ENCODE peak calls at places on chromosomes 7 and 10, in seven cellular contexts. One of them, this sample, is unnamed.

GRCh38 chr10:110822708-110823291 is 48.9 kb upstream of the PDCD4 start:
- DNase-seq in endodermal cell: peak; percentile 91
- DNase-seq in cardiac muscle cell: no peak
- DNase-seq in A549: no peak
- DNase-seq in PC-3: no peak
- DNase-seq in heart right ventricle: no peak
- DNase-seq in uterus: no peak
- DNase-seq in this sample: no peak

GRCh38 chr7:46558482-46559193 is 637.6 kb upstream of the IGFBP3 start:
- DNase-seq in endodermal cell: no peak
- DNase-seq in cardiac muscle cell: peak; percentile 48
- DNase-seq in A549: peak; percentile 25
- DNase-seq in PC-3: peak; percentile 35
- DNase-seq in heart right ventricle: no peak
- DNase-seq in uterus: no peak
- DNase-seq in this sample: no peak

GRCh38 chr10:34031410-34031809 is 696.9 kb upstream of the NRP1 start:
- DNase-seq in endodermal cell: no peak
- DNase-seq in cardiac muscle cell: peak; percentile 88
- DNase-seq in A549: no peak
- DNase-seq in PC-3: peak; percentile 95
- DNase-seq in heart right ventricle: peak; percentile 19
- DNase-seq in uterus: peak; percentile 50
- DNase-seq in this sample: peak; percentile 95

GRCh38 chr7:30655096-30655970 is 26.9 kb downstream of the CRHR2 start:
- DNase-seq in endodermal cell: no peak
- DNase-seq in cardiac muscle cell: no peak
- DNase-seq in A549: no peak
- DNase-seq in PC-3: no peak
- DNase-seq in heart right ventricle: no peak
- DNase-seq in uterus: no peak
- DNase-seq in this sample: no peak

GRCh38 chr7:38858281-38858884 is 50.6 kb downstream of the VPS41 start:
- DNase-seq in endodermal cell: no peak
- DNase-seq in cardiac muscle cell: peak; percentile 21
- DNase-seq in A549: peak; percentile 22
- DNase-seq in PC-3: peak; percentile 53
- DNase-seq in heart right ventricle: no peak
- DNase-seq in uterus: no peak
- DNase-seq in this sample: no peak

GRCh38 chr7:111770116-111770515 is 207.8 kb upstream of the IMMP2L start:
- DNase-seq in endodermal cell: no peak
- DNase-seq in cardiac muscle cell: no peak
- DNase-seq in A549: no peak
- DNase-seq in PC-3: no peak
- DNase-seq in heart right ventricle: no peak
- DNase-seq in uterus: no peak
- DNase-seq in this sample: no peak

GRCh38 chr7:100682228-100682741 is 8.7 kb downstream of the GNB2 start:
- DNase-seq in endodermal cell: peak; percentile 56
- DNase-seq in cardiac muscle cell: no peak
- DNase-seq in A549: no peak
- DNase-seq in PC-3: peak; percentile 43
- DNase-seq in heart right ventricle: no peak
- DNase-seq in uterus: no peak
- DNase-seq in this sample: no peak

GRCh38 chr7:73984481-73985205 is 43.3 kb upstream of the ELN start:
- DNase-seq in endodermal cell: no peak
- DNase-seq in cardiac muscle cell: no peak
- DNase-seq in A549: no peak
- DNase-seq in PC-3: no peak
- DNase-seq in heart right ventricle: no peak
- DNase-seq in uterus: no peak
- DNase-seq in this sample: no peak

GRCh38 chr7:20596653-20597052 is 18.8 kb upstream of the ABCB5 start:
- DNase-seq in endodermal cell: no peak
- DNase-seq in cardiac muscle cell: peak; percentile 58
- DNase-seq in A549: no peak
- DNase-seq in PC-3: peak; percentile 93
- DNase-seq in heart right ventricle: no peak
- DNase-seq in uterus: no peak
- DNase-seq in this sample: no peak

GRCh38 chr10:71596127-71596526 is 123.5 kb downstream of the C10orf105 start:
- DNase-seq in endodermal cell: no peak
- DNase-seq in cardiac muscle cell: no peak
- DNase-seq in A549: no peak
- DNase-seq in PC-3: no peak
- DNase-seq in heart right ventricle: no peak
- DNase-seq in uterus: no peak
- DNase-seq in this sample: no peak

GRCh38 chr7:103524042-103524907 is 78.3 kb upstream of the SLC26A5 start:
- DNase-seq in endodermal cell: no peak
- DNase-seq in cardiac muscle cell: peak; percentile 55
- DNase-seq in A549: peak; percentile 45
- DNase-seq in PC-3: peak; percentile 66
- DNase-seq in heart right ventricle: no peak
- DNase-seq in uterus: no peak
- DNase-seq in this sample: no peak

GRCh38 chr10:22623624-22624263 is 90.6 kb downstream of the PIP4K2A start:
- DNase-seq in endodermal cell: no peak
- DNase-seq in cardiac muscle cell: no peak
- DNase-seq in A549: no peak
- DNase-seq in PC-3: no peak
- DNase-seq in heart right ventricle: no peak
- DNase-seq in uterus: no peak
- DNase-seq in this sample: no peak

GRCh38 chr7:144384555-144385245 is 18.8 kb downstream of the NOBOX start:
- DNase-seq in endodermal cell: peak; percentile 72
- DNase-seq in cardiac muscle cell: peak; percentile 55
- DNase-seq in A549: peak; percentile 45
- DNase-seq in PC-3: peak; percentile 4
- DNase-seq in heart right ventricle: no peak
- DNase-seq in uterus: no peak
- DNase-seq in this sample: no peak

GRCh38 chr10:31028076-31028475 is 3.6 kb downstream of the ZNF438 start:
- DNase-seq in endodermal cell: no peak
- DNase-seq in cardiac muscle cell: peak; percentile 46
- DNase-seq in A549: no peak
- DNase-seq in PC-3: no peak
- DNase-seq in heart right ventricle: no peak
- DNase-seq in uterus: no peak
- DNase-seq in this sample: no peak

GRCh38 chr7:121076350-121077164 is 88.0 kb downstream of the CPED1 start:
- DNase-seq in endodermal cell: no peak
- DNase-seq in cardiac muscle cell: peak; percentile 62
- DNase-seq in A549: no peak
- DNase-seq in PC-3: peak; percentile 75
- DNase-seq in heart right ventricle: no peak
- DNase-seq in uterus: no peak
- DNase-seq in this sample: no peak

GRCh38 chr7:42913591-42913990 is 1.7 kb upstream of the C7orf25 start:
- DNase-seq in endodermal cell: no peak
- DNase-seq in cardiac muscle cell: peak; percentile 96
- DNase-seq in A549: no peak
- DNase-seq in PC-3: no peak
- DNase-seq in heart right ventricle: no peak
- DNase-seq in uterus: no peak
- DNase-seq in this sample: no peak

GRCh38 chr7:50206521-50207250 is 97.8 kb upstream of the IKZF1 start:
- DNase-seq in endodermal cell: peak; percentile 37
- DNase-seq in cardiac muscle cell: no peak
- DNase-seq in A549: no peak
- DNase-seq in PC-3: no peak
- DNase-seq in heart right ventricle: no peak
- DNase-seq in uterus: no peak
- DNase-seq in this sample: peak; percentile 83

GRCh38 chr7:55554055-55554454 is 18.2 kb downstream of the VOPP1 start:
- DNase-seq in endodermal cell: no peak
- DNase-seq in cardiac muscle cell: no peak
- DNase-seq in A549: no peak
- DNase-seq in PC-3: no peak
- DNase-seq in heart right ventricle: no peak
- DNase-seq in uterus: no peak
- DNase-seq in this sample: no peak

GRCh38 chr7:42792841-42793240 is 119.0 kb downstream of the C7orf25 start:
- DNase-seq in endodermal cell: no peak
- DNase-seq in cardiac muscle cell: no peak
- DNase-seq in A549: no peak
- DNase-seq in PC-3: no peak
- DNase-seq in heart right ventricle: no peak
- DNase-seq in uterus: no peak
- DNase-seq in this sample: no peak

GRCh38 chr10:16016688-16017087 is 156.4 kb upstream of the MINDY3 start:
- DNase-seq in endodermal cell: no peak
- DNase-seq in cardiac muscle cell: no peak
- DNase-seq in A549: no peak
- DNase-seq in PC-3: no peak
- DNase-seq in heart right ventricle: no peak
- DNase-seq in uterus: no peak
- DNase-seq in this sample: no peak

GRCh38 chr10:99659868-99660366 is 608 bp downstream of the ENTPD7 start:
- DNase-seq in endodermal cell: no peak
- DNase-seq in cardiac muscle cell: peak; percentile 3
- DNase-seq in A549: no peak
- DNase-seq in PC-3: no peak
- DNase-seq in heart right ventricle: no peak
- DNase-seq in uterus: no peak
- DNase-seq in this sample: no peak

GRCh38 chr10:97013983-97014382 is 171.8 kb downstream of the SLIT1 start:
- DNase-seq in endodermal cell: no peak
- DNase-seq in cardiac muscle cell: no peak
- DNase-seq in A549: no peak
- DNase-seq in PC-3: no peak
- DNase-seq in heart right ventricle: no peak
- DNase-seq in uterus: no peak
- DNase-seq in this sample: no peak

DNA sequence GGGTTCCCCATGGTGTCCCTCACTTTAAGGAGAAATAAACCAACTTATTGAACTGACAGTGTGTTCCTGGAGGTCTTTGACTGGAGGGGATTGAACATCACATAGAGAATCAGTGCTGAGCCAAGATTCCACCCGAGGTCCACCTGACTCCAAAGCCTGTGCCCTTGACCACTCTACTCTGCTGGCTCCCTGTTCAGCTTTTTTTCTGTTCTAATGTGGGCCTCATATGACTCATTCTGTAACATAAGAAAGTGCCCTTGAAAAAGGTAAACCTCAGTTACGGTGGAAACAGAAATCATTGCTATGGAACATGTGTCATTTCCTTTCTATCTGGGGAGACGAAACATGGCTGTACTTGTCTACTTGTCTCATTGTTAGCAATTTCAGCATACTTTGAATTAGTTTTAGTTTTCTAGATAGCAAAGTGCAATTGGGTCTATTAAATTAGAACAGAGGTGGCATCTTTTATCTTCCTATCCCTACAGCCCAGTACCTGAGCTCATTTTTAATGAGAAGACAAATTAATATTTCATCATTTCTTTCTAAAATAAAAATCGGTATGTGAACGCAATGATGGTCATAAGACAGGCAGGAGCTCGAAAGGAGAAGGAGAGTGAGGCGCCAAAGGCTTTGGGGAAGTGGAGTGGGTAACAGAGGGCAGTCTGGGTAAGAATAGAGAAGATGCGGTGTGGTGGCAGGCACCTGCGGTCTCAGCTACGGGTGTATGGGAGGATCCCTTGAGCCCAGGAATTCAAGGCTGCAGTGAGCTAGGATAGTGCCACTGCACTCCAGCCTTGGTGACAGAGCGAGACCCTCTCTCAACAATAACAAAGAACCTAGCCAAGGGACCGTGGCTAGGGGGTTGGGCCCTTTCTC is 1.5 kb downstream of the GSDME start:
- DNase-seq in endodermal cell: no peak
- DNase-seq in cardiac muscle cell: no peak
- DNase-seq in A549: no peak
- DNase-seq in PC-3: peak; percentile 79
- DNase-seq in heart right ventricle: no peak
- DNase-seq in uterus: no peak
- DNase-seq in this sample: no peak
- H3K9me3 ChIP-seq in endodermal cell: no peaks in the 10 kb centered on the region
- H3K9me3 ChIP-seq in cardiac muscle cell: no peaks in the 10 kb centered on the region
- H3K9me3 ChIP-seq in A549: no peaks in the 10 kb centered on the region
- H3K9me3 ChIP-seq in PC-3: no peaks in the 10 kb centered on the region
- H3K9me3 ChIP-seq in heart right ventricle: no peaks in the 10 kb centered on the region
- H3K9me3 ChIP-seq in uterus: no peaks in the 10 kb centered on the region
- H3K9me3 ChIP-seq in this sample: no peaks in the 10 kb centered on the region

GRCh38 chr7:157923903-157924630 is 587.3 kb downstream of the DNAJB6 start:
- DNase-seq in endodermal cell: peak; percentile 31
- DNase-seq in cardiac muscle cell: no peak
- DNase-seq in A549: no peak
- DNase-seq in PC-3: no peak
- DNase-seq in heart right ventricle: no peak
- DNase-seq in uterus: no peak
- DNase-seq in this sample: no peak
- H3K9me3 ChIP-seq in endodermal cell: peaks cover 67% of the 10 kb centered on the region
- H3K9me3 ChIP-seq in cardiac muscle cell: no peaks in the 10 kb centered on the region
- H3K9me3 ChIP-seq in A549: no peaks in the 10 kb centered on the region
- H3K9me3 ChIP-seq in PC-3: no peaks in the 10 kb centered on the region
- H3K9me3 ChIP-seq in heart right ventricle: no peaks in the 10 kb centered on the region
- H3K9me3 ChIP-seq in uterus: no peaks in the 10 kb centered on the region
- H3K9me3 ChIP-seq in this sample: peaks cover 9% of the 10 kb centered on the region

DNA sequence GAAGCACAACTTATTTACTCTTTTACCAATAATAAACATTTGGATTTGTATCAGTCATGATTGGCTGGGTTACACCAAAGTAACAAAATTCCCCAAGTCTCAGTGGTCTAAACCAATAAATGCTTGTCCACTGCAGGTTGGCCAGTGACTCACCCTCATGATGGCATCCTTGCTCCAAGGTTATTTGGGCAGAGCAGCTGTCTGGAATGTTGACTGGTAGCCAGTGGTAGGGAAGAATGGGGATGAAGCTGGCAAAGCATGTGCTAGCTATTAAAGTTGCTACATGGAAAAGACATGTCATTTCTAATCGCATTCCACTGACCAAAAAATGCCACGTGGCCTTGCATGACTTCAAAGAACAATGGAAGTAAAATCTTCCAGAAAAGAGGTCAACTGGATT is 1168.7 kb upstream of the CELF2 start:
- DNase-seq in endodermal cell: no peak
- DNase-seq in cardiac muscle cell: no peak
- DNase-seq in A549: no peak
- DNase-seq in PC-3: no peak
- DNase-seq in heart right ventricle: peak; percentile 6
- DNase-seq in uterus: no peak
- DNase-seq in this sample: no peak
- H3K9me3 ChIP-seq in endodermal cell: peaks cover 35% of the 10 kb centered on the region
- H3K9me3 ChIP-seq in cardiac muscle cell: no peaks in the 10 kb centered on the region
- H3K9me3 ChIP-seq in A549: peaks cover 3% of the 10 kb centered on the region
- H3K9me3 ChIP-seq in PC-3: no peaks in the 10 kb centered on the region
- H3K9me3 ChIP-seq in heart right ventricle: peaks cover 4% of the 10 kb centered on the region
- H3K9me3 ChIP-seq in uterus: no peaks in the 10 kb centered on the region
- H3K9me3 ChIP-seq in this sample: peaks cover 12% of the 10 kb centered on the region

DNA sequence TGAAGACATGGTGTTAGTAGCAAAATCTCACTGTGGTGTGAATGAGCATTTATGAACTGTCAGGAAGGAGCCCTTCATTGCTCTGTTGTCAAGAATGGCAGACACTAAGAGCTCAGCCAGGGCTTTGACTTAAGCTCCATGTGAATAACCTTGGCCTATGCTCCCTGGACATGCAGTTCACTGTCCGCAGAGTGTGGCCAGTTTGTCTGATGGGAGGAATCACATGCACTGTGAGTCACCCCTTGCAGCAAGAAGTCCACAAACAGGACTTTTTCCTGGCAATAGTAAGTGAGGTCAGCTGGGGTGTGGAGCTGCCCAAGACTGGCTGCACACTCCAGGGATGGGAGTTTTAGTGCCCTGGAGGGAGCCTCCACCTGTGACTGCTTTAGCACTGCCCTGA is 49.5 kb downstream of the ZNF37A start:
- DNase-seq in endodermal cell: no peak
- DNase-seq in cardiac muscle cell: no peak
- DNase-seq in A549: no peak
- DNase-seq in PC-3: no peak
- DNase-seq in heart right ventricle: no peak
- DNase-seq in uterus: no peak
- DNase-seq in this sample: no peak
- H3K9me3 ChIP-seq in endodermal cell: peaks cover 90% of the 10 kb centered on the region
- H3K9me3 ChIP-seq in cardiac muscle cell: no peaks in the 10 kb centered on the region
- H3K9me3 ChIP-seq in A549: peaks cover 7% of the 10 kb centered on the region
- H3K9me3 ChIP-seq in PC-3: no peaks in the 10 kb centered on the region
- H3K9me3 ChIP-seq in heart right ventricle: no peaks in the 10 kb centered on the region
- H3K9me3 ChIP-seq in uterus: no peaks in the 10 kb centered on the region
- H3K9me3 ChIP-seq in this sample: no peaks in the 10 kb centered on the region

This sample was measured in esophagus muscularis mucosa.